ENCODE peak calls at places on chromosomes 4 and X, in six cellular contexts. P, Y, Z, C, N and S are unnamed samples. For H3K9me3 and H3K27me3, the result is how much of the 10 kb centered on the place peaks cover.

GRCh38 chr4:83114576-83114975 is at the start of gene PLAC8:
- DNase-seq in P (peak), Y (no peak), Z (no peak), C (peak), N (no peak), S (no peak)

GRCh38 chr4:159685406-159686092 is 582.7 kb downstream of the RAPGEF2 start:
- DNase-seq in P (no peak), Y (no peak), Z (no peak), C (no peak), N (peak), S (peak)

GRCh38 chrX:341541-342101 is 23.0 kb upstream of the GTPBP6 start:
- DNase-seq in P (no peak), Y (no peak), Z (peak), C (no peak), N (no peak), S (no peak)

GRCh38 chrX:149871940-149872339 is 9.0 kb upstream of the MAGEA8 start:
- DNase-seq in P (peak), Y (no peak), Z (no peak), C (no peak), N (peak), S (no peak)

GRCh38 chr4:133929540-133929939 is 272.0 kb downstream of the PABPC4L start:
- DNase-seq in P (no peak), Y (no peak), Z (no peak), C (no peak), N (peak), S (no peak)

GRCh38 chrX:152824841-152825374 is 5.6 kb downstream of the CETN2 start:
- DNase-seq in P (peak), Y (no peak), Z (no peak), C (no peak), N (no peak), S (no peak)

GRCh38 chrX:48749182-48749581 is 12.4 kb upstream of the GLOD5 start:
- DNase-seq in P (no peak), Y (no peak), Z (no peak), C (no peak), N (no peak), S (no peak)

GRCh38 chr4:122775987-122776836 is 43.7 kb downstream of the BBS12 start:
- DNase-seq in P (peak), Y (no peak), Z (no peak), C (no peak), N (no peak), S (no peak)

GRCh38 chr4:77586953-77587383 is 18.7 kb upstream of the CXCL13 start:
- DNase-seq in P (peak), Y (no peak), Z (no peak), C (peak), N (no peak), S (peak)

GRCh38 chr4:153374471-153374870 is 30.0 kb downstream of the MND1 start:
- DNase-seq in P (no peak), Y (no peak), Z (no peak), C (no peak), N (peak), S (no peak)

GRCh38 chr4:119785963-119786362 is 157.4 kb upstream of the PDE5A start:
- DNase-seq in P (peak), Y (no peak), Z (peak), C (peak), N (no peak), S (peak)

GRCh38 chr4:151806511-151806927 is 45.7 kb upstream of the GATB start:
- DNase-seq in P (peak), Y (no peak), Z (peak), C (no peak), N (no peak), S (no peak)

GRCh38 chrX:47706575-47706974 is 47.6 kb upstream of the UXT start:
- DNase-seq in P (peak), Y (no peak), Z (no peak), C (no peak), N (no peak), S (no peak)

GRCh38 chrX:106935175-106935574 is 15.0 kb downstream of the CLDN2 start:
- DNase-seq in P (no peak), Y (no peak), Z (peak), C (no peak), N (peak), S (no peak)

GRCh38 chr4:55768291-55768690 is 51.3 kb upstream of the EXOC1L start:
- DNase-seq in P (peak), Y (peak), Z (no peak), C (no peak), N (peak), S (no peak)

GRCh38 chrX:13094780-13095425 is 50.5 kb upstream of the FAM9C start:
- DNase-seq in P (no peak), Y (no peak), Z (no peak), C (no peak), N (no peak), S (no peak)

GRCh38 chrX:9856596-9856995 is 70.4 kb downstream of the SHROOM2 start:
- DNase-seq in P (no peak), Y (no peak), Z (no peak), C (no peak), N (no peak), S (no peak)

GRCh38 chrX:18895157-18895952 is 88.6 kb downstream of the PHKA2 start:
- DNase-seq in P (peak), Y (no peak), Z (peak), C (no peak), N (peak), S (peak)

GRCh38 chr4:28557755-28558154 is 1697.1 kb downstream of the STIM2 start:
- DNase-seq in P (peak), Y (no peak), Z (no peak), C (no peak), N (no peak), S (no peak)

GRCh38 chrX:48471504-48471903 is 1.4 kb upstream of the SLC38A5 start:
- DNase-seq in P (peak), Y (no peak), Z (no peak), C (no peak), N (no peak), S (no peak)

GRCh38 chrX:9189286-9189685 is 155.4 kb upstream of the FAM9B start:
- DNase-seq in P (no peak), Y (no peak), Z (no peak), C (no peak), N (no peak), S (no peak)

GRCh38 chr4:8198206-8198905 is 734 bp upstream of the SH3TC1 start:
- DNase-seq in P (peak), Y (no peak), Z (no peak), C (no peak), N (no peak), S (peak)

GRCh38 chr4:174362340-174362739 is 78.6 kb downstream of the CEP44 start:
- DNase-seq in P (peak), Y (no peak), Z (no peak), C (no peak), N (no peak), S (no peak)

GRCh38 chrX:124033821-124034220 is 72.3 kb downstream of the STAG2 start:
- DNase-seq in P (peak), Y (no peak), Z (no peak), C (no peak), N (no peak), S (no peak)

GRCh38 chr4:189088783-189089182 is 851.9 kb upstream of the FRG1 start:
- DNase-seq in P (no peak), Y (no peak), Z (no peak), C (no peak), N (no peak), S (peak)

GRCh38 chr4:3361406-3361805 is 68.6 kb downstream of the RGS12 start:
- DNase-seq in P (no peak), Y (no peak), Z (no peak), C (no peak), N (no peak), S (no peak)

GRCh38 chr4:34733185-34733916 is 1511.0 kb downstream of the ARAP2 start:
- DNase-seq in P (no peak), Y (no peak), Z (no peak), C (no peak), N (no peak), S (no peak)

GRCh38 chrX:1893758-1894294 is 279.0 kb downstream of the ASMT start:
- DNase-seq in P (no peak), Y (no peak), Z (no peak), C (no peak), N (no peak), S (no peak)

GRCh38 chrX:1895583-1895982 is 280.7 kb downstream of the ASMT start:
- DNase-seq in P (no peak), Y (no peak), Z (no peak), C (no peak), N (no peak), S (no peak)

GRCh38 chrX:1899841-1900240 is 285.0 kb downstream of the ASMT start:
- DNase-seq in P (no peak), Y (no peak), Z (no peak), C (no peak), N (no peak), S (no peak)

GRCh38 chrX:1894656-1895055 is 279.8 kb downstream of the ASMT start:
- DNase-seq in P (no peak), Y (no peak), Z (no peak), C (no peak), N (no peak), S (no peak)
- H3K9me3 ChIP-seq in P (under half), Y (under half), Z (under half), C (under half), N (under half), S (under half)

DNA sequence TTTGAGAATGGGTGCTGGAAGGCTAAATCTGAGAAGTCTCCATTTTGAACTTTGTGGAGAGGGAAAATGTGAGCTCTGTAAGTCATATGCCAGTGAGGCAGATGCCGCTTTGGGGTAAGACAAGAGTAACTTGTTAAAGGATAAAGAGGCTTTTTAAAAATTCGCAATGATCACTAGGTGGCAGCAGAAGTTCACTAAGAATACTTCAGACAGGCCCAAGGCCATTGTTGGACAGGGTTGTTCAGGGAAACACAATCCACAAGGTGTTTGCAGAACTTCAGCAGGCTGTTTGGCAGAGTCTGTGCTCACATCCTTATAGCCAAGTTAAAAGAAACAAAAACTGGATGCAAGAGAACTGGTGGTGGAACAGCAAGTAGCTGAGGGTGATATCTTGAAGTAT is 13.7 kb upstream of the PIGA start:
- DNase-seq in P (peak), Y (peak), Z (no peak), C (peak), N (peak), S (peak)
- H3K27me3 ChIP-seq in P (under half), Y (under half), Z (under half), C (under half), N (under half), S (under half)

GRCh38 chr4:1400861-1401408 is 5.3 kb downstream of the NKX1-1 start:
- DNase-seq in P (no peak), Y (no peak), Z (peak), C (no peak), N (no peak), S (no peak)
- H3K9me3 ChIP-seq in P (under half), Y (under half), Z (under half), C (under half), N (under half), S (under half)

GRCh38 chr4:5892321-5893012 is 419 bp downstream of the CRMP1 start:
- DNase-seq in P (no peak), Y (no peak), Z (no peak), C (no peak), N (no peak), S (no peak)
- H3K27me3 ChIP-seq in P (half or more), Y (half or more), Z (under half), C (under half), N (under half), S (under half)

GRCh38 chr4:132180020-132180427 is 969.1 kb upstream of the PCDH10 start:
- DNase-seq in P (peak), Y (no peak), Z (no peak), C (no peak), N (no peak), S (no peak)
- H3K9me3 ChIP-seq in P (under half), Y (under half), Z (under half), C (under half), N (under half), S (under half)

DNA sequence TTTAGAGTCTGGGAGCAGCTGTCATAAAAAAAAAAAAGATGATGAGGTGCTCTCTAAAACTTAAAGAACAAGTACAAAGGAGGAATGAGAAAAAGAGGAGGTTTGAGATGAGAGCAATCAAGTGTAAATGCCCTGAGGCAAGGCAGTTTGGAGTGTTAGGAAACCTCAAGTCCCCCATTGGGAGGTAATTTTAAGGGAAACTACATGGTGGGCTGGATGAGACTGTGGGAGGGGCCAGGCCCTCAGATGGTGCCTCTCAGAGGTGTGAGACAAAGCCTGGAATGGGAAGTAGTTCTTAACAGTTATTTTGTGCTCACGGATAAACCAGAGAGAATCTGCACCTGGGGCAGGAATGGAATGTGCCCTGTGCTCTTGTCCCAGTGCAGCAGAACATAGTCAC is 1.9 kb upstream of the MAGEB3 start:
- DNase-seq in P (no peak), Y (no peak), Z (no peak), C (no peak), N (peak), S (no peak)
- H3K27me3 ChIP-seq in P (under half), Y (under half), Z (under half), C (under half), N (under half), S (under half)

GRCh38 chr4:24970191-24970590 is 57.3 kb upstream of the CCDC149 start:
- DNase-seq in P (no peak), Y (no peak), Z (no peak), C (no peak), N (no peak), S (no peak)
- H3K9me3 ChIP-seq in P (under half), Y (under half), Z (under half), C (under half), N (under half), S (under half)